ENCODE peak calls at places on chromosomes 1 and 21, in six cellular contexts. E is pancreas, D is right atrium auricular region, T is lower lobe of right lung, W is H1, P is upper lobe of right lung. N is an unnamed sample. For H3K27me3, the result is how much of the 10 kb centered on the place peaks cover.

GRCh38 chr1:45545019-45545493 is 5.6 kb upstream of the AKR1A1 start:
- DNase-seq in E (no peak), D (no peak), T (no peak), W (no peak), P (no peak), N (no peak)

GRCh38 chr21:29347274-29347681 is 48.6 kb downstream of the BACH1 start:
- DNase-seq in E (no peak), D (no peak), T (no peak), W (no peak), P (no peak), N (no peak)

GRCh38 chr1:220929304-220929703 is 50.1 kb downstream of the HLX start:
- DNase-seq in E (no peak), D (no peak), T (no peak), W (no peak), P (no peak), N (no peak)

GRCh38 chr1:64834734-64835133 is 89.9 kb downstream of the RAVER2 start:
- DNase-seq in E (no peak), D (no peak), T (no peak), W (no peak), P (no peak), N (no peak)

GRCh38 chr1:2126331-2127180 is 68.0 kb downstream of the FAAP20 start:
- DNase-seq in E (no peak), D (no peak), T (peak), W (no peak), P (peak), N (no peak)

GRCh38 chr1:60949154-60949825 is 133.1 kb upstream of the NFIA start:
- DNase-seq in E (no peak), D (no peak), T (no peak), W (no peak), P (no peak), N (no peak)

GRCh38 chr1:206937437-206937836 is 8.8 kb downstream of the PIGR start:
- DNase-seq in E (no peak), D (no peak), T (no peak), W (no peak), P (no peak), N (no peak)

GRCh38 chr21:20811702-20812101 is 186.5 kb upstream of the NCAM2 start:
- DNase-seq in E (no peak), D (no peak), T (no peak), W (no peak), P (no peak), N (no peak)

GRCh38 chr1:101567582-101568189 is 330.9 kb downstream of the S1PR1 start:
- DNase-seq in E (peak), D (no peak), T (peak), W (no peak), P (peak), N (peak)

GRCh38 chr1:935751-936231 is 12.1 kb downstream of the SAMD11 start:
- DNase-seq in E (peak), D (no peak), T (no peak), W (no peak), P (no peak), N (no peak)

GRCh38 chr1:1360511-1361169 is 2.3 kb upstream of the MXRA8 start:
- DNase-seq in E (peak), D (peak), T (no peak), W (no peak), P (peak), N (no peak)

GRCh38 chr1:17653728-17654351 is 101.3 kb upstream of the ACTL8 start:
- DNase-seq in E (no peak), D (no peak), T (no peak), W (no peak), P (no peak), N (peak)

GRCh38 chr1:205950280-205950679 is 7.0 kb upstream of the SLC26A9 start:
- DNase-seq in E (peak), D (no peak), T (no peak), W (no peak), P (no peak), N (no peak)

GRCh38 chr21:26849428-26850115 is 4.4 kb upstream of the ADAMTS1 start:
- DNase-seq in E (no peak), D (no peak), T (no peak), W (no peak), P (no peak), N (no peak)

GRCh38 chr1:17875171-17875881 is 120.2 kb downstream of the ACTL8 start:
- DNase-seq in E (peak), D (no peak), T (no peak), W (no peak), P (no peak), N (no peak)

GRCh38 chr1:53653631-53654030 is 85.3 kb downstream of the GLIS1 start:
- DNase-seq in E (peak), D (no peak), T (no peak), W (no peak), P (peak), N (no peak)

GRCh38 chr1:67484492-67484891 is 54.3 kb upstream of the SERBP1 start:
- DNase-seq in E (no peak), D (no peak), T (no peak), W (no peak), P (no peak), N (no peak)

GRCh38 chr1:150562384-150563339 is 13.5 kb downstream of the ADAMTSL4 start:
- DNase-seq in E (no peak), D (no peak), T (no peak), W (no peak), P (no peak), N (peak)

GRCh38 chr1:9865745-9866144 is 42.0 kb upstream of the CLSTN1 start:
- DNase-seq in E (no peak), D (no peak), T (no peak), W (no peak), P (no peak), N (no peak)

GRCh38 chr1:9867408-9868243 is 42.4 kb downstream of the CTNNBIP1 start:
- DNase-seq in E (peak), D (peak), T (peak), W (peak), P (peak), N (peak)

GRCh38 chr1:9868244-9868590 is 41.9 kb downstream of the CTNNBIP1 start:
- DNase-seq in E (no peak), D (no peak), T (no peak), W (no peak), P (no peak), N (no peak)

GRCh38 chr1:9869831-9870251 is 40.2 kb downstream of the CTNNBIP1 start:
- DNase-seq in E (no peak), D (no peak), T (no peak), W (no peak), P (no peak), N (no peak)

DNA sequence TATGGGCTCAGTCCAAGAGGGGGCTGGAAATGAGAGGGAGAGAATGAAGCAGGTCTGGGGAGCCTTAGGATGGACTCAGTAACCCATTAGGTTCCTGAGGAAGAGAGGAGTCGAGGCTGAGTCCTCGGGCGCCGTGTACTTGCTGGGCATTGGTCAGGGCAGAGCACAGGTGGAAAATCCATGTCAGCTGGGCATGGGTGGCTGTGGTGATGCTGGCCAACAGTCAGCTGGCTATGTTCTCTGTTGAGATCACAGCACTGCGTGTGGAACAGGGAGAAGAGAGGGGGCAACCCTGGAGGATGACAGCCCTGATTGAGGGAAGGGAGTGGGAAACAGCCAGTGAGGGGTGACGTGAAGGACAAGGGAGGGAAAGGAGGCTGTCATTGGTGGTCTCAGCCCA is 43.1 kb upstream of the CLSTN1 start:
- DNase-seq in E (no peak), D (no peak), T (no peak), W (no peak), P (no peak), N (no peak)
- H3K27me3 ChIP-seq in E (under half), D (under half), T (under half), W (under half), P (under half), N (under half)

DNA sequence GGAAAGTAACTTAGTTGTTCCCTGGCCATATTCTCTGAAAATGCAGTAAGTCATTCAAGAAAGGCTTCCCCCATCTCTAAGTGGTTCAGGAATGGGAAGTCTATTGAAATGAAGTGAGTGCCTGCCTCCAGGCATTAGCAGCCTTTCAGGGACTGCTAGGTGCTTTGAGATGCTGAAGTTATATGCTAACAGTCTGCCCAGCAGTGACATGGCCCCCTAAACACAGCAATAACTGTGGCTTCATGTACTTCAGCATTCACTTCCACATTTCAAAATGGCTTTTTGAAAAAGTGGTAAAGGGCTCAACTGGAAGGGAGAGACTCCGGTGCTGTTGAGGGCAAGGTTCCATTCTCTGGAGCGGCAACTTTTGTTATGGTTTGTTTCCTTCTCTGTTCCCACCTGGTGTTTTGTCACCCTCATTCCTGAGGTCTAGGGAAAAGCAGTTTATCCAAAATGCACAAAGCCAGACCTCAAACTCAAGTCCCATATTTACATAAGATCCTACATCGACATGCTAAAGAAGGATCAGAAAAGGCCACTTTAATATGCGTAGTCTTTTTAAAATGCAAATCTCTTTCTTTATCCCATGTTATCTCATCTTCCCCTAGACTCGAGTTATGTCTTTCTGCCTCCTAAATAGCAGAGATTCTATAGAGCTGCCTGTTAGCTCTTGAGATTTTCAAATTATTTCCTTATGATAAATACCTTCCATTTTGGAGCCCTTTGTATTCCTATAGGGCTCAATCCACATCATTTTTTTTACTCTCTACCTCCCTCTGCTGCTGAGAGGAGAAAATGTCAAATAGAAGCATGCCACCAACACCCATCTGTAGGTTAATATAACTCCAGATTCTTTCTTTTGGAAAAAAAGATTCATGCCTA is 34.2 kb upstream of the LRRC8C start:
- DNase-seq in E (no peak), D (no peak), T (no peak), W (no peak), P (no peak), N (no peak)
- H3K4me3 ChIP-seq in E (no peak), D (no peak), T (no peak), W (peak), P (no peak), N (no peak)

GRCh38 chr1:80164150-80164549 is 1157.6 kb upstream of the ADGRL4 start:
- DNase-seq in E (no peak), D (no peak), T (no peak), W (no peak), P (no peak), N (no peak)
- TF ChIP-seq CTCF in E (no peak), D (no peak), T (no peak), W (no peak), P (no peak), N (no peak)

GRCh38 chr1:37782491-37782890 is 11.2 kb upstream of the MANEAL start:
- DNase-seq in E (no peak), D (no peak), T (no peak), W (no peak), P (no peak), N (no peak)
- H3K27me3 ChIP-seq in E (under half), D (under half), T (under half), W (under half), P (under half), N (under half)

DNA sequence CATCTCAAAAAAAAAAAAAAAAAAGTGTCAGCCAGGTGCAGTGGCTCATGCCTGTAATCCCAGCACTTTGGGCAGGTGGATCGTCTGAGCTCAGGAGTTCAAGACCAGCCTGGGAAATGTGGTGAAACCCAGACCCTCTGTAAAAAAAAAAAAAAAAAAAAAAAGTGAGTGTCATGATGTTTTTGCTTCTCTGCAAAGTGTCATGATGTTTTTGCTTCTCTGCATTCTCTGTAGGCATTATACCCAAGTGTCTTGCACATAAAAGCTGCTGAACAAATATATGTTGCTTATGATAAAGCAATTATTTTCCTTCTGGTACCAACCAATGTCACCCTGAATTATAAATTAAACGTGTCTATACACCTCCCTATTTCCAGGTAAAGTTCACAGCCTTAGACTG is 1.7 kb downstream of the ACBD6 start:
- DNase-seq in E (no peak), D (no peak), T (no peak), W (no peak), P (no peak), N (no peak)
- H3K4me3 ChIP-seq in E (no peak), D (no peak), T (no peak), W (peak), P (no peak), N (no peak)

GRCh38 chr1:213982814-213983588 is 4.8 kb upstream of the PROX1 start:
- DNase-seq in E (peak), D (no peak), T (no peak), W (no peak), P (no peak), N (no peak)
- TF ChIP-seq CTCF in E (no peak), D (no peak), T (no peak), W (peak), P (no peak), N (no peak)

GRCh38 chr1:3452866-3453175 is 1.6 kb upstream of the ARHGEF16 start:
- DNase-seq in E (no peak), D (no peak), T (no peak), W (no peak), P (no peak), N (no peak)
- H3K27me3 ChIP-seq in E (under half), D (under half), T (under half), W (under half), P (under half), N (under half)

GRCh38 chr1:168974611-168975010 is 131.9 kb upstream of the ATP1B1 start:
- DNase-seq in E (no peak), D (no peak), T (no peak), W (no peak), P (no peak), N (no peak)

GRCh38 chr1:168972887-168973286 is 133.6 kb upstream of the ATP1B1 start:
- DNase-seq in E (no peak), D (no peak), T (peak), W (no peak), P (peak), N (no peak)

GRCh38 chr1:168972225-168972624 is 134.3 kb upstream of the ATP1B1 start:
- DNase-seq in E (no peak), D (no peak), T (no peak), W (no peak), P (no peak), N (no peak)

GRCh38 chr1:168970945-168971799 is 135.3 kb upstream of the ATP1B1 start:
- DNase-seq in E (no peak), D (no peak), T (no peak), W (no peak), P (no peak), N (no peak)

GRCh38 chr1:168974117-168974516 is 132.4 kb upstream of the ATP1B1 start:
- DNase-seq in E (no peak), D (no peak), T (no peak), W (no peak), P (no peak), N (no peak)
- H3K4me3 ChIP-seq in E (no peak), D (no peak), T (no peak), W (no peak), P (no peak), N (no peak)

GRCh38 chr1:224329842-224330753 is at the start of gene NVL:
- DNase-seq in E (peak), D (peak), T (peak), W (peak), P (peak), N (peak)

GRCh38 chr1:224328644-224329043 is 1.3 kb downstream of the NVL start:
- DNase-seq in E (no peak), D (no peak), T (no peak), W (no peak), P (no peak), N (no peak)

GRCh38 chr1:224331824-224332223 is 1.9 kb upstream of the NVL start:
- DNase-seq in E (no peak), D (no peak), T (no peak), W (no peak), P (no peak), N (no peak)

GRCh38 chr1:224331326-224331725 is 1.4 kb upstream of the NVL start:
- DNase-seq in E (no peak), D (no peak), T (no peak), W (no peak), P (no peak), N (no peak)

DNA sequence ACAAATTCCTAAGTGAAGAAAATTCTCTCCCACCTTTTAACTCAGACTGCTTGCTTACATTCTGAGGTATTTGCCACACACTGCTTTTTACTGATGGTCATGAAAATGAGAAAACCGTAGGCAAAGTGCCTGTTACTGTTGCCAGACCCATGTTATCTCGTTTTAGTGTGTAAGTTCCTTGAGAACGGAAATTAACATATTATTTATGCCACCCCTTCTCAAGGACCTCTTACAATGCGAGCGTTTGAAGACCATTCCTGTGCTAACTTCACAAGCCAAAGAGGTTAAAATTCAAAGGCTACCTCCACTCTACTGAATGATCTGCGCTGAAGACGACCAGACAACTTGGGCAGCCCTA is 509 bp downstream of the NVL start:
- DNase-seq in E (no peak), D (no peak), T (no peak), W (no peak), P (no peak), N (no peak)
- TF ChIP-seq CTCF in E (no peak), D (no peak), T (no peak), W (no peak), P (no peak), N (no peak)

GRCh38 chr1:113394043-113394862 is 3.9 kb downstream of the MAGI3 start:
- DNase-seq in E (no peak), D (no peak), T (no peak), W (no peak), P (no peak), N (no peak)
- H3K27me3 ChIP-seq in E (under half), D (under half), T (under half), W (under half), P (under half), N (under half)

N was measured in CD8-positive, alpha-beta T cell.